ENCODE peak calls at places on chromosomes 1 and 21, in seven cellular contexts. J is left ventricle myocardium inferior, D is neural progenitor cell, L is fibroblast of lung, V is upper lobe of right lung, Q is AG09319, M is uterus. E is an unnamed sample.

GRCh38 chr1:203644661-203645510 is 18.3 kb downstream of the ATP2B4 start:
- DNase-seq in J (no peak), D (no peak), L (peak; percentile 39), V (no peak), Q (no peak), M (no peak), E (no peak)

GRCh38 chr1:190957565-190957964 is 479.9 kb upstream of the BRINP3 start:
- DNase-seq in J (no peak), D (no peak), L (peak; percentile 25), V (no peak), Q (no peak), M (no peak), E (no peak)

GRCh38 chr1:50295553-50295952 is 127.7 kb downstream of the DMRTA2 start:
- DNase-seq in J (no peak), D (no peak), L (no peak), V (no peak), Q (no peak), M (no peak), E (no peak)

GRCh38 chr1:244212792-244213475 is 161.9 kb downstream of the ZBTB18 start:
- DNase-seq in J (no peak), D (no peak), L (no peak), V (no peak), Q (no peak), M (no peak), E (no peak)

GRCh38 chr1:1925437-1926345 is 6.6 kb upstream of the TMEM52 start:
- DNase-seq in J (no peak), D (no peak), L (no peak), V (no peak), Q (no peak), M (no peak), E (no peak)

GRCh38 chr1:207002731-207003146 is 29.8 kb downstream of the C1orf116 start:
- DNase-seq in J (no peak), D (no peak), L (peak; percentile 40), V (peak; percentile 92), Q (no peak), M (no peak), E (no peak)

GRCh38 chr1:245294021-245294420 is 139.2 kb downstream of the KIF26B start:
- DNase-seq in J (no peak), D (no peak), L (no peak), V (no peak), Q (no peak), M (no peak), E (no peak)

GRCh38 chr1:179079113-179079761 is 2.6 kb upstream of the TOR3A start:
- DNase-seq in J (no peak), D (peak; percentile 77), L (peak; percentile 85), V (no peak), Q (peak; percentile 46), M (peak; percentile 29), E (peak; percentile 45)

GRCh38 chr1:16133007-16133961 is 22.6 kb downstream of the EPHA2 start:
- DNase-seq in J (no peak), D (no peak), L (no peak), V (no peak), Q (no peak), M (no peak), E (no peak)

GRCh38 chr21:39350094-39351006 is 1.5 kb upstream of the HMGN1 start:
- DNase-seq in J (no peak), D (no peak), L (peak; percentile 48), V (no peak), Q (no peak), M (no peak), E (no peak)

GRCh38 chr21:39348040-39348354 is 891 bp downstream of the HMGN1 start:
- DNase-seq in J (no peak), D (no peak), L (no peak), V (no peak), Q (no peak), M (no peak), E (no peak)

GRCh38 chr21:39347537-39347936 is 1.4 kb downstream of the HMGN1 start:
- DNase-seq in J (no peak), D (no peak), L (no peak), V (no peak), Q (no peak), M (no peak), E (no peak)

GRCh38 chr21:39349211-39350093 is 564 bp upstream of the HMGN1 start:
- DNase-seq in J (peak; percentile 96), D (peak; percentile 99), L (peak; percentile 93), V (peak; percentile 99), Q (peak; percentile 85), M (peak; percentile 94), E (peak; percentile 90)

DNA sequence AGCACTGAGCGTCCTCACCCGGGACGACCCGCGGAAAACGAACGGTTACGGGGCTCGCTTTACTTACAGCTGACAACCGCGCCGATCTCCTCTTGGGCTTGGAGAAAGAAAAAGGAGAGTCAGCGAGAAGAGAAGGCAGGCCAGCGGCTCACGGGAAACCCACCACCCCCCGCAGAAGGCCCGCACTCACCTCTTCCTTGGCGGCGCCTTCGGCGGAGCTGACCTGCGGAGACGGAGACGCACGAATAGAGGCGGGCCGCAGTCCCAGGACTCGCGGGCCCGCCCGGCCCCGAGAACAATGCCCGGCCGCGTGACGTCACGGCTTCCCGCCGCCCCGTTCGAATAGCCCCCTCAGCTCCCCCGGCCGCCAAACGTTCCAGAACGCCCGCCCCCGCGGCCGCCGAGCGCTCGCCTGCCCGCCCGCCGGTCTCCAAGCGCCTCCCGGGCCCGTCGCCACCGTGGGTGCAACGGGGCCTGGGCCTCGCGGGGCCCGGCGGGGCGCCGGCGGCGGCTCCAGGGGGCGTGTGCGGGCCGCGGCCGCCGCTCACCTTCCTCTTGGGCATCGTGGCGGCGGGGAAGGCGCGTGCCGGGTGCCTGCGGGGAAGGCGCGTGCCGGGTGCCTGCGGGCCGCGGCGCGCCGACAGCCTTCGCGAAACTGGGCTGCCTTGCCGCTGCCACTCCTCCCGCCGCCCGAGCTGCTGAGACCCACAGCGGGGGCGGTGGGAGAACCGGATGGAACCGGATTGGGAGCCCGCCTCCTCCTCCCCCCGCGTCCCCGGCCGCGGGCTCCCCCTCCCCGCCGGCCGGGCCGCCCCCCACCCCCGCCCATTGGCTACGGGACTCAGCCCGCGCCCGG is at the start of gene HMGN1:
- DNase-seq in J (peak; percentile 81), D (peak; percentile 97), L (peak; percentile 62), V (peak; percentile 95), Q (peak; percentile 66), M (peak; percentile 84), E (peak; percentile 78)
- TF ChIP-seq CTCF in J (no peak), D (no peak), L (no peak), V (no peak), Q (no peak), M (peak; percentile 11), E (no peak)

DNA sequence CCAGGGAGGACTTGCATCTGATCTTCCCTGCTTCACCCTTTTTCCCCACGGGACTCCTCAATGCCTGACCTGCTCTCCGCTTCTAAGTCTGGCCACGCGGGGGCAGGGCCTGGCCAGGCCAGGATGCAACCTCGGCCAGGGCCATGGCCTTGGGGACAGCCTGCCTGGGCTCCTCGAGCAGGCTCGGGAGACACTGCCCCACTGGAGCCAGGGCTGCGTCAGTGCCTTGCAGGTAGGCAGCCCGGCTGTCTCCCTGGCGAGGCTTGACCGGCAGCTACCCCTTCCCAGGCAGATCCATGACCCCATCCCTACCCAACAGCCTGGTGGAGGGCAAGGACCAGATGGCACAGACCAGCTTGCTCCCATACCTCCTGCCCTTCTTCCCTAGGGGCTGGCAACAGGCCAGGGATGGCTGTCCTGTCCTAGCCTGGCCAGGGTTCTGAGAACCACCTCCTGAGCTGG is 2.7 kb upstream of the PRDM16 start:
- DNase-seq in J (peak; percentile 67), D (peak; percentile 68), L (peak; percentile 8), V (peak; percentile 88), Q (no peak), M (peak; percentile 18), E (peak; percentile 64)
- TF ChIP-seq CTCF in J (peak; percentile 71), D (peak; percentile 56), L (peak; percentile 30), V (peak; percentile 55), Q (no peak), M (peak; percentile 31), E (peak; percentile 66)

GRCh38 chr1:18602533-18603211 is 28.0 kb upstream of the PAX7 start:
- DNase-seq in J (no peak), D (no peak), L (no peak), V (no peak), Q (no peak), M (no peak), E (no peak)

GRCh38 chr1:18599096-18599495 is 31.6 kb upstream of the PAX7 start:
- DNase-seq in J (no peak), D (peak; percentile 49), L (no peak), V (no peak), Q (no peak), M (peak; percentile 29), E (no peak)

GRCh38 chr1:18603212-18603852 is 27.3 kb upstream of the PAX7 start:
- DNase-seq in J (no peak), D (peak; percentile 48), L (no peak), V (no peak), Q (no peak), M (no peak), E (no peak)

GRCh38 chr1:18597159-18598042 is 33.2 kb upstream of the PAX7 start:
- DNase-seq in J (peak; percentile 46), D (peak; percentile 82), L (peak; percentile 39), V (peak; percentile 76), Q (no peak), M (peak; percentile 40), E (peak; percentile 77)

GRCh38 chr1:18599704-18600103 is 30.9 kb upstream of the PAX7 start:
- DNase-seq in J (no peak), D (no peak), L (no peak), V (no peak), Q (no peak), M (no peak), E (no peak)
- TF ChIP-seq CTCF in J (no peak), D (peak; percentile 21), L (no peak), V (no peak), Q (no peak), M (no peak), E (peak; percentile 43)

GRCh38 chr21:16605588-16605987 is 875.8 kb downstream of the USP25 start:
- DNase-seq in J (no peak), D (no peak), L (peak; percentile 41), V (no peak), Q (no peak), M (no peak), E (no peak)

GRCh38 chr21:16608209-16608830 is 878.5 kb downstream of the USP25 start:
- DNase-seq in J (no peak), D (peak; percentile 38), L (peak; percentile 6), V (no peak), Q (no peak), M (no peak), E (no peak)
- TF ChIP-seq CTCF in J (peak; percentile 42), D (peak; percentile 57), L (peak; percentile 10), V (no peak), Q (no peak), M (no peak), E (no peak)

DNA sequence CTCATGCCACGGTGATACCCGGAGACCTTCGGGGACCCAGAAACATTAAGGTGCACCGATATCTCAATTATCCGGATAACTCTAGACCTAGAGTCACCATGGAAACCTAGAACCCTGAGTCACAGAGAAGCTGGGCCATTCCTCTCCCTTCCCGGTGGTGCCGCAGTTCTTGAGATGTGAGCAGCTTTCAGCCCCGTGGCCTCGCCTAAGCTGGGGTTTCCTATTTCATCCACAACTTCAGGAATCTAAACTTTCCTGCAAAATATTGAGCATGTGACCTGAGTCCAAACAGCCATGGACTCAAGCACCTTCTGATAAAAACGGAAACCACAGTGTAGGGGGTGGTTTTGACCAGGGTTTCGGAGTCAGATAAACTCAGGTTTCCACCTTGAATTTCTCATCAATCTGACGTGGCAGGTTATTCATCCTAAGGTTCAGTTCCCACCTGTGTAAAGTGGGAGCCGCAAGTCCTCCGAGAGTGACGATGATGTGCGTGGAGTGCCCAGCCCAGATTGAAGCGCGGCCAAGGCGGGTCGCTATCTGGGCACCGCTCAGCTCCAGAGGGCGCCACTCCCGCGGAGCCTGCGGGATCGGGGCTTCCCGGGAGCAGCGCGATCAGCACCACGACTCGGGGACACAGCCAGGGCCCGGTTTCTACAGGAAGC is 980 bp upstream of the ETS2 start:
- DNase-seq in J (peak; percentile 79), D (no peak), L (peak; percentile 61), V (peak; percentile 91), Q (no peak), M (peak; percentile 76), E (peak; percentile 59)
- TF ChIP-seq CTCF in J (peak; percentile 74), D (peak; percentile 56), L (peak; percentile 54), V (peak; percentile 57), Q (peak; percentile 73), M (peak; percentile 53), E (peak; percentile 61)

E was measured in neural crest cell.